ENCODE peak calls at places on chromosomes 12 and 14, in six cellular contexts. T is right lobe of liver, O is GM23338, C is cardiac muscle cell, B is aorta, R is heart left ventricle. F is an unnamed sample.

GRCh38 chr14:66425402-66425801 is 60.8 kb upstream of the CCDC196 start:
- DNase-seq in C (no peak), O (no peak), R (peak; percentile 17), T (peak; percentile 64), B (no peak), F (no peak)

GRCh38 chr12:123269395-123269892 is 2.2 kb downstream of the CDK2AP1 start:
- DNase-seq in B (peak; percentile 84), R (peak; percentile 74), O (peak; percentile 90), T (peak; percentile 69), C (peak; percentile 85), F (no peak)

GRCh38 chr12:131028587-131029338 is 75.1 kb downstream of the ADGRD1 start:
- DNase-seq in T (no peak), B (no peak), C (no peak), O (no peak), R (no peak), F (no peak)

GRCh38 chr14:91714805-91715204 is 17.1 kb downstream of the CATSPERB start:
- DNase-seq in R (no peak), C (no peak), T (no peak), B (no peak), O (peak; percentile 59), F (no peak)

GRCh38 chr12:52867636-52868035 is 18.8 kb upstream of the KRT78 start:
- DNase-seq in T (no peak), B (peak; percentile 88), R (peak; percentile 54), C (no peak), O (peak; percentile 54), F (no peak)

GRCh38 chr12:84638811-84639368 is 273.7 kb downstream of the SLC6A15 start:
- DNase-seq in O (no peak), B (no peak), R (no peak), T (no peak), C (no peak), F (no peak)

GRCh38 chr12:122669397-122670070 is 33.6 kb downstream of the HCAR2 start:
- DNase-seq in O (no peak), B (no peak), R (no peak), T (no peak), C (peak; percentile 70), F (no peak)

GRCh38 chr14:77924392-77924948 is 124.6 kb downstream of the ADCK1 start:
- DNase-seq in T (no peak), C (no peak), O (no peak), B (no peak), R (no peak), F (no peak)

GRCh38 chr14:96037891-96038557 is 1.1 kb upstream of the C14orf132 start:
- DNase-seq in C (peak; percentile 78), B (peak; percentile 89), R (peak; percentile 28), T (peak; percentile 59), O (peak; percentile 40), F (no peak)

GRCh38 chr14:32366256-32366655 is 37.2 kb downstream of the AKAP6 start:
- DNase-seq in T (no peak), O (peak; percentile 17), B (no peak), C (peak; percentile 51), R (no peak), F (no peak)

GRCh38 chr12:95882873-95883272 is 24.1 kb downstream of the SNRPF start:
- DNase-seq in R (no peak), B (no peak), C (no peak), O (no peak), T (no peak), F (no peak)

GRCh38 chr14:104223101-104223809 is 84.9 kb downstream of the KIF26A start:
- DNase-seq in T (peak; percentile 52), O (peak; percentile 41), B (no peak), R (peak; percentile 38), C (peak; percentile 25), F (no peak)

GRCh38 chr14:68491793-68492192 is 301.1 kb downstream of the ZFP36L1 start:
- DNase-seq in T (no peak), R (no peak), C (no peak), O (peak; percentile 34), B (no peak), F (no peak)

GRCh38 chr12:121217761-121218160 is 7.8 kb downstream of the P2RX4 start:
- DNase-seq in C (no peak), O (no peak), T (no peak), R (no peak), B (no peak), F (no peak)

GRCh38 chr14:85409496-85410210 is 120.3 kb upstream of the FLRT2 start:
- DNase-seq in R (no peak), B (no peak), C (no peak), O (no peak), T (no peak), F (no peak)

GRCh38 chr14:54681819-54682261 is 114.9 kb downstream of the SAMD4A start:
- DNase-seq in T (no peak), R (no peak), O (no peak), B (no peak), C (peak; percentile 32), F (no peak)

GRCh38 chr14:54682578-54682977 is 115.7 kb downstream of the SAMD4A start:
- DNase-seq in B (no peak), O (no peak), R (no peak), C (peak; percentile 80), T (no peak), F (no peak)

GRCh38 chr14:54685286-54685845 is 118.4 kb downstream of the SAMD4A start:
- DNase-seq in R (no peak), B (no peak), C (peak; percentile 38), O (no peak), T (no peak), F (no peak)

GRCh38 chr14:54686219-54686870 is 119.4 kb downstream of the SAMD4A start:
- DNase-seq in O (no peak), R (peak; percentile 79), C (peak; percentile 87), B (peak; percentile 69), T (no peak), F (no peak)

DNA sequence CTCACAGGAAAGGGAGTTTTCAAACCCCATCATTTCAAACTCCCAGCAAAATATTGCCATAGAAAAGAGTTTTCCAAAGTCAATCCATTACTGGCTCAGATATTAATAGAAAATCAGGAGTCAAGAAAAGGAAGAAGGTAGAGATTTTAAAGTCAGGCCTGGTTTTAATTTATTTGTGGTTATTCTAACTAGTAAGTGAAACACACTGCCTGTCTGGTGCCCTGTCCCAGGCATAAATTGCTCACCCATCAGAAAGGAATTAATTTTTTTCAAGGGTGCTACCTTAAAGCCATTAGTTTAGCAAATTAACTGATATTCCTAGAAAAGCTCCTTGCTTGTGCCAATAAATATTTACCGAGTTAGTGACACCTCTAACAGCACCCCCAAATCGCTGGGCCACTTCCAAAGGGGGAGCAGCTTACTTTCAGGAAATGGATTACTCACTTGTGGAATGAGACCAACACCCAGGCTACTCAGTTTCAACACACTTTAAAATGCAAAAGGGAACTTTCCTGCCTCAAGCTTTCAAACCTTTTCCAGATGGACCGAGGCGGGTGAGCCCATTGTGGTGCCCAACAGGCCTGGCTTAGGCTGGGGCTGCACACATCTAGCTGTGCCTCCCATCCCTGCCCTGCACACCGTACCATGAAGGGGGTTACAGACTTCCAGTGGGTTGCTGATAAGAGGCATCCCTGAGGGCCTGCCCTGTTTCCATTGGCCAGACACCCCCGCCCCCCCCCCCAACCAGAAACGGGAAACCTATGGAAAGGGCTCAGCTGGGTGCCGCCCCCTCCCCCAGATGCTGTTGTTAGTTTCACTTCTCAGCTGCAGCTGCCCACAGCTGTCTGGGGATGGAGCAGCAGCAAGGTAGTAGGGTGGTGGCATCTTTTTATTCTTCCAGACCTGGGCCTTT is 117.2 kb downstream of the SAMD4A start:
- DNase-seq in C (peak; percentile 80), R (no peak), B (peak; percentile 61), O (peak; percentile 77), T (no peak), F (no peak)
- H3K4me1 ChIP-seq in C (peaks cover 51% of the 10 kb centered on the region), R (peaks cover 19% of the 10 kb centered on the region), B (peaks cover 24% of the 10 kb centered on the region), O (peaks cover 36% of the 10 kb centered on the region), T (no peaks in the 10 kb centered on the region), F (peaks cover 3% of the 10 kb centered on the region)

GRCh38 chr14:99644723-99645544 is at the start of gene HHIPL1:
- DNase-seq in B (no peak), C (peak; percentile 64), O (peak; percentile 58), T (no peak), R (peak; percentile 27), F (no peak)

GRCh38 chr14:99643343-99643742 is 1.6 kb upstream of the HHIPL1 start:
- DNase-seq in R (no peak), T (no peak), O (no peak), B (no peak), C (no peak), F (no peak)

GRCh38 chr14:99644035-99644587 is 818 bp upstream of the HHIPL1 start:
- DNase-seq in B (no peak), T (no peak), O (no peak), R (no peak), C (no peak), F (no peak)

GRCh38 chr14:99647407-99647806 is 2.5 kb downstream of the HHIPL1 start:
- DNase-seq in C (no peak), R (no peak), B (peak; percentile 59), T (no peak), O (no peak), F (no peak)

DNA sequence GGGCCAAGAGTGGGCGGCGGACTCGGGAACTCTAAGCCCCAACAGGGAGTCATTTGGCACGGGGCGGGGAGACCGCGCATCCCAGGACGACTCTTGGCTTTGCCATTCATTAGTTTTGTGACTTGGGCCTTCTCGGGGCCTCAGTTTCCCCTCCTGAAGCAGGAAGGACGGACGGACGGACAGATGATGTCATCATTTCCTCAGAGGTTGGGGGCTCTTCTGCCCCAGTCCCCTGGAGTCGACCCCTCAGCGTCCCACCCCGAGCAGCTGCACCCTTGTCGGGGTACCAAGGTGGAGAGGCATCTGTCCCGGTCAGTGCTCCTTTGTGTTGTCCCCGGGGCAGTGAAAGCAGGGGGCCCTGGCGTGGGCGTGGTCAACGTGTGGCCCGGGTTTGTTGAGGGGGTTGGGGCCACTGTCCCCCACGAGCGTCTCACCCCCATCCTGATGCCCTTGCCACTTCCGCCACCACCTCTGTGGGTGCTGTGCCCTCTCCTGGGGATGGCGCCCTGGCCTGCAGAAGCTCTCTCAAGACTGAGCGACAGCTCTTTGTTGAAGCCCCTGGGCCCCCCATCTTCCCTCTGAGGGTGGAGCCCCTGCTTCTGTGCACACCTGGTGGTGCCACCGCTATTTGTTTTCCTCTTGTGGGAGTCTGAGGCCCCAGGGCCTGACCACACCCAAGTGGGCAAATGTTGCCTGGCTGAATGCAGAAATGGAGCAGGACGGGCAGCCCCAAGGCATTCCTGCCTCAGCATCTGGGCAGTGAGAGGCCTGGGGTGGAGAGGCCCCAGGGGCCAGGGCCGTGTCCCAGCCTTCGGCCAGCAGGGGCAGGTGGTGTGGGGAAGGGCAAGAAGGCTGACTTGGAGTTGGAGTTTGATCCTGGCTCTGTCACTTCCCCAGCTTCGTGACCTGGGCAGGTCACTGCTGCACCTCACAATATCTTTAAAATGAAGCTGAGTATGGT is 896 bp downstream of the HHIPL1 start:
- DNase-seq in C (no peak), R (no peak), B (no peak), O (no peak), T (no peak), F (no peak)
- H3K4me3 ChIP-seq in C (peak overlapping the region; percentile 11), R (peak overlapping the region; percentile 68), B (no peak overlapping the region), O (peak overlapping the region; percentile 73), T (peak overlapping the region; percentile 44), F (peak overlapping the region; percentile 47)

GRCh38 chr12:11880424-11880823 is 190.3 kb upstream of the BCL2L14 start:
- DNase-seq in C (no peak), R (no peak), B (no peak), O (no peak), T (no peak), F (no peak)
- H3K4me1 ChIP-seq in C (no peaks in the 10 kb centered on the region), R (peaks cover 8% of the 10 kb centered on the region), B (peaks cover 5% of the 10 kb centered on the region), O (peaks cover 10% of the 10 kb centered on the region), T (peaks cover 25% of the 10 kb centered on the region), F (peaks cover 16% of the 10 kb centered on the region)

DNA sequence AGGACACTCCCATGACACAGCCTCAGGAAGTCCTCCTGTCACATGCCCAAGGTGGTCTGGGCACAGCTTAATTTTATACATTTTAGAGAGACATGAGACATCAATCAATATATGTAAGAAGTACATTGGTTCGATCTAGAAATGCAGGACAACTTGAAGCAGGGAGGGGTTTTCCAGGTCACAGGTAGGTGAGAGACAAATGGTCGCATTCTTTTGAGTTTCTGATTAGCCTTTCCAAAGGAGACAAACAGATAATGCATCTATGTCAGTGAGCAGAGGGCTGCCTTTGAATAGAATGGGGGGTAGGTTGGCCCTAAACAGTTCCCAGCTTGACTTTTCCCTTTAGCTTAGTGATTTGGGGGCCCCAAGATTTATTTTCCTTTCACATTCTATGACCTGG is 2.5 kb downstream of the HSPB8 start:
- DNase-seq in O (no peak), C (no peak), R (no peak), T (no peak), B (no peak), F (no peak)
- H3K4me3 ChIP-seq in O (no peak overlapping the region), C (peak overlapping the region; percentile 40), R (peak overlapping the region; percentile 83), T (no peak overlapping the region), B (peak overlapping the region; percentile 95), F (no peak overlapping the region)

F was measured in NT2/D1.